ENCODE peak calls at places on chromosome 17, in seven cellular contexts. One of them, this sample, is unnamed.

GRCh38 chr17:34161600-34161999 is 93.5 kb upstream of the CCL2 start:
- DNase-seq in HCT116: no peak
- DNase-seq in GM12878: no peak
- DNase-seq in H1: no peak
- DNase-seq in SK-N-SH: no peak
- DNase-seq in HepG2: no peak
- DNase-seq in K562: no peak
- DNase-seq in this sample: no peak

GRCh38 chr17:41140360-41141132 is at the start of gene KRTAP4-6:
- DNase-seq in HCT116: no peak
- DNase-seq in GM12878: no peak
- DNase-seq in H1: no peak
- DNase-seq in SK-N-SH: no peak
- DNase-seq in HepG2: peak
- DNase-seq in K562: no peak
- DNase-seq in this sample: no peak

GRCh38 chr17:57226793-57227192 is 29.5 kb upstream of the MSI2 start:
- DNase-seq in HCT116: no peak
- DNase-seq in GM12878: no peak
- DNase-seq in H1: no peak
- DNase-seq in SK-N-SH: no peak
- DNase-seq in HepG2: no peak
- DNase-seq in K562: no peak
- DNase-seq in this sample: no peak

GRCh38 chr17:41687828-41688640 is 651 bp upstream of the EIF1 start:
- DNase-seq in HCT116: no peak
- DNase-seq in GM12878: no peak
- DNase-seq in H1: no peak
- DNase-seq in SK-N-SH: peak
- DNase-seq in HepG2: peak
- DNase-seq in K562: peak
- DNase-seq in this sample: no peak

GRCh38 chr17:64662774-64663367 is 764 bp upstream of the SMURF2 start:
- DNase-seq in HCT116: peak
- DNase-seq in GM12878: no peak
- DNase-seq in H1: peak
- DNase-seq in SK-N-SH: no peak
- DNase-seq in HepG2: no peak
- DNase-seq in K562: no peak
- DNase-seq in this sample: no peak

GRCh38 chr17:42062673-42063072 is 12.3 kb upstream of the C17orf113 start:
- DNase-seq in HCT116: no peak
- DNase-seq in GM12878: no peak
- DNase-seq in H1: no peak
- DNase-seq in SK-N-SH: no peak
- DNase-seq in HepG2: no peak
- DNase-seq in K562: no peak
- DNase-seq in this sample: no peak

GRCh38 chr17:60134396-60135159 is 15.2 kb upstream of the CA4 start:
- DNase-seq in HCT116: no peak
- DNase-seq in GM12878: no peak
- DNase-seq in H1: no peak
- DNase-seq in SK-N-SH: peak
- DNase-seq in HepG2: no peak
- DNase-seq in K562: peak
- DNase-seq in this sample: no peak

GRCh38 chr17:58605470-58605869 is 86.4 kb downstream of the TEX14 start:
- DNase-seq in HCT116: no peak
- DNase-seq in GM12878: no peak
- DNase-seq in H1: no peak
- DNase-seq in SK-N-SH: no peak
- DNase-seq in HepG2: no peak
- DNase-seq in K562: no peak
- DNase-seq in this sample: no peak

GRCh38 chr17:55171634-55172328 is 93.0 kb upstream of the HLF start:
- DNase-seq in HCT116: no peak
- DNase-seq in GM12878: no peak
- DNase-seq in H1: no peak
- DNase-seq in SK-N-SH: no peak
- DNase-seq in HepG2: no peak
- DNase-seq in K562: no peak
- DNase-seq in this sample: no peak

GRCh38 chr17:69779378-69780214 is 295.4 kb upstream of the KCNJ16 start:
- DNase-seq in HCT116: no peak
- DNase-seq in GM12878: no peak
- DNase-seq in H1: no peak
- DNase-seq in SK-N-SH: no peak
- DNase-seq in HepG2: no peak
- DNase-seq in K562: no peak
- DNase-seq in this sample: peak

DNA sequence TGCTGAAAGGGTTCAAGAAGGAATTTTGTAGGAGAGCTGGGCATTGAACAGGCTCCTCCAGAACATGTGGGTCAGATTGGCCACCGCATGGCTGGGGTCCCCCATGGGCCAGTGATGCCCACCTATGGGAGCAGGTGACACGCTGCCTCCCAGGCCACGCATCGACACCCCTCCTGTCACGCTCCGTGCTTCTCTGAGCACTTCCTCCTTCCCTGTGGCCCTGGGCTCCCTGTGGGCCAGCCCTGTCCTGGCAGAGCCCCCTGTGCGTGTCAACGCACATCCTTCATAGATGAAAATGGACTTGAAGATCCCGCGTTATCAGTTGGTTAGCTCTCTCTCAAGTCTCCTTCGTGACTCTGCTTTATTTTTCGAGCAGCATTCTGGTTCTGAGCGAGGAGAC is 160.3 kb downstream of the RPTOR start:
- DNase-seq in HCT116: no peak
- DNase-seq in GM12878: no peak
- DNase-seq in H1: no peak
- DNase-seq in SK-N-SH: no peak
- DNase-seq in HepG2: no peak
- DNase-seq in K562: no peak
- DNase-seq in this sample: no peak
- TF ChIP-seq RAD21 in HCT116: no peak
- TF ChIP-seq RAD21 in GM12878: no peak
- TF ChIP-seq RAD21 in H1: no peak
- TF ChIP-seq RAD21 in SK-N-SH: no peak
- TF ChIP-seq RAD21 in HepG2: no peak
- TF ChIP-seq RAD21 in K562: no peak
- TF ChIP-seq RAD21 in this sample: no peak

DNA sequence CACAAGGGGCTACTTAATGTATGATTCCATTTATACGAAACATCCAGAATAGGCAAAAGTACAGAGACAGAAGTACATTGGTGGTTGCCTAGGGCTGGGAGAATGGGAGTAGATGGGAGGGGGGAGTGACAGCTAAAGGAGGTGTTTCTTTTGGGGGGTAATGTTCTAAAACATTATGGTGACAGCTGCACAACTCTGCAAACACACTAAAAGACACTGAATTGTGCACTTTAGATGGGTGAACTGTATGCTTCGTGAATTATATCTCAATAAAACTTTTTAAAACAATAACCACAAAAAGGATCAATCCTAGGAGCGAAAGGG is 661 bp downstream of the LYRM9 start:
- DNase-seq in HCT116: no peak
- DNase-seq in GM12878: no peak
- DNase-seq in H1: no peak
- DNase-seq in SK-N-SH: no peak
- DNase-seq in HepG2: no peak
- DNase-seq in K562: peak
- DNase-seq in this sample: no peak
- TF ChIP-seq MAX in HCT116: no peak
- TF ChIP-seq MAX in GM12878: no peak
- TF ChIP-seq MAX in H1: no peak
- TF ChIP-seq MAX in SK-N-SH: no peak
- TF ChIP-seq MAX in HepG2: no peak
- TF ChIP-seq MAX in K562: no peak
- TF ChIP-seq MAX in this sample: no peak

GRCh38 chr17:77391668-77392375 is 251.1 kb downstream of the SEC14L1 start:
- DNase-seq in HCT116: no peak
- DNase-seq in GM12878: no peak
- DNase-seq in H1: peak
- DNase-seq in SK-N-SH: no peak
- DNase-seq in HepG2: no peak
- DNase-seq in K562: peak
- DNase-seq in this sample: peak
- TF ChIP-seq RAD21 in HCT116: no peak
- TF ChIP-seq RAD21 in GM12878: no peak
- TF ChIP-seq RAD21 in H1: no peak
- TF ChIP-seq RAD21 in SK-N-SH: no peak
- TF ChIP-seq RAD21 in HepG2: no peak
- TF ChIP-seq RAD21 in K562: no peak
- TF ChIP-seq RAD21 in this sample: no peak

GRCh38 chr17:78645421-78646295 is 68.5 kb upstream of the DNAH17 start:
- DNase-seq in HCT116: no peak
- DNase-seq in GM12878: peak
- DNase-seq in H1: no peak
- DNase-seq in SK-N-SH: peak
- DNase-seq in HepG2: no peak
- DNase-seq in K562: peak
- DNase-seq in this sample: peak

GRCh38 chr17:78643326-78643725 is 66.1 kb upstream of the DNAH17 start:
- DNase-seq in HCT116: no peak
- DNase-seq in GM12878: no peak
- DNase-seq in H1: no peak
- DNase-seq in SK-N-SH: no peak
- DNase-seq in HepG2: no peak
- DNase-seq in K562: no peak
- DNase-seq in this sample: no peak

GRCh38 chr17:78644971-78645370 is 67.8 kb upstream of the DNAH17 start:
- DNase-seq in HCT116: no peak
- DNase-seq in GM12878: no peak
- DNase-seq in H1: no peak
- DNase-seq in SK-N-SH: peak
- DNase-seq in HepG2: no peak
- DNase-seq in K562: no peak
- DNase-seq in this sample: no peak

GRCh38 chr17:78642707-78643106 is 65.5 kb upstream of the DNAH17 start:
- DNase-seq in HCT116: no peak
- DNase-seq in GM12878: no peak
- DNase-seq in H1: no peak
- DNase-seq in SK-N-SH: no peak
- DNase-seq in HepG2: no peak
- DNase-seq in K562: no peak
- DNase-seq in this sample: no peak

GRCh38 chr17:78644259-78644658 is 67.1 kb upstream of the DNAH17 start:
- DNase-seq in HCT116: no peak
- DNase-seq in GM12878: no peak
- DNase-seq in H1: no peak
- DNase-seq in SK-N-SH: no peak
- DNase-seq in HepG2: no peak
- DNase-seq in K562: no peak
- DNase-seq in this sample: no peak
- TF ChIP-seq MAX in HCT116: no peak
- TF ChIP-seq MAX in GM12878: no peak
- TF ChIP-seq MAX in H1: no peak
- TF ChIP-seq MAX in SK-N-SH: no peak
- TF ChIP-seq MAX in HepG2: no peak
- TF ChIP-seq MAX in K562: no peak
- TF ChIP-seq MAX in this sample: no peak

GRCh38 chr17:28807925-28808641 is 34.5 kb downstream of the FAM222B start:
- DNase-seq in HCT116: peak
- DNase-seq in GM12878: no peak
- DNase-seq in H1: no peak
- DNase-seq in SK-N-SH: no peak
- DNase-seq in HepG2: peak
- DNase-seq in K562: no peak
- DNase-seq in this sample: peak
- TF ChIP-seq RAD21 in HCT116: peak
- TF ChIP-seq RAD21 in GM12878: no peak
- TF ChIP-seq RAD21 in H1: no peak
- TF ChIP-seq RAD21 in SK-N-SH: no peak
- TF ChIP-seq RAD21 in HepG2: no peak
- TF ChIP-seq RAD21 in K562: no peak
- TF ChIP-seq RAD21 in this sample: no peak

GRCh38 chr17:48554412-48555090 is 9.6 kb upstream of the HOXB2 start:
- DNase-seq in HCT116: no peak
- DNase-seq in GM12878: no peak
- DNase-seq in H1: no peak
- DNase-seq in SK-N-SH: no peak
- DNase-seq in HepG2: no peak
- DNase-seq in K562: no peak
- DNase-seq in this sample: peak
- TF ChIP-seq MAX in HCT116: no peak
- TF ChIP-seq MAX in GM12878: no peak
- TF ChIP-seq MAX in H1: no peak
- TF ChIP-seq MAX in SK-N-SH: no peak
- TF ChIP-seq MAX in HepG2: no peak
- TF ChIP-seq MAX in K562: no peak
- TF ChIP-seq MAX in this sample: no peak

GRCh38 chr17:29563816-29564215 is 3.0 kb downstream of the ABHD15 start:
- DNase-seq in HCT116: no peak
- DNase-seq in GM12878: no peak
- DNase-seq in H1: no peak
- DNase-seq in SK-N-SH: no peak
- DNase-seq in HepG2: no peak
- DNase-seq in K562: no peak
- DNase-seq in this sample: no peak

GRCh38 chr17:29559640-29560039 is 7.2 kb downstream of the ABHD15 start:
- DNase-seq in HCT116: no peak
- DNase-seq in GM12878: no peak
- DNase-seq in H1: no peak
- DNase-seq in SK-N-SH: no peak
- DNase-seq in HepG2: no peak
- DNase-seq in K562: no peak
- DNase-seq in this sample: no peak

GRCh38 chr17:29562615-29563014 is 4.2 kb downstream of the ABHD15 start:
- DNase-seq in HCT116: no peak
- DNase-seq in GM12878: no peak
- DNase-seq in H1: no peak
- DNase-seq in SK-N-SH: no peak
- DNase-seq in HepG2: no peak
- DNase-seq in K562: no peak
- DNase-seq in this sample: no peak

GRCh38 chr17:29560306-29560705 is 6.5 kb downstream of the ABHD15 start:
- DNase-seq in HCT116: no peak
- DNase-seq in GM12878: no peak
- DNase-seq in H1: no peak
- DNase-seq in SK-N-SH: peak
- DNase-seq in HepG2: no peak
- DNase-seq in K562: no peak
- DNase-seq in this sample: no peak

GRCh38 chr17:29561541-29562517 is 5.0 kb downstream of the ABHD15 start:
- DNase-seq in HCT116: no peak
- DNase-seq in GM12878: no peak
- DNase-seq in H1: no peak
- DNase-seq in SK-N-SH: no peak
- DNase-seq in HepG2: no peak
- DNase-seq in K562: no peak
- DNase-seq in this sample: no peak
- TF ChIP-seq RAD21 in HCT116: no peak
- TF ChIP-seq RAD21 in GM12878: no peak
- TF ChIP-seq RAD21 in H1: no peak
- TF ChIP-seq RAD21 in SK-N-SH: no peak
- TF ChIP-seq RAD21 in HepG2: no peak
- TF ChIP-seq RAD21 in K562: no peak
- TF ChIP-seq RAD21 in this sample: no peak

GRCh38 chr17:15157051-15157450 is 108.1 kb downstream of the PMP22 start:
- DNase-seq in HCT116: no peak
- DNase-seq in GM12878: no peak
- DNase-seq in H1: no peak
- DNase-seq in SK-N-SH: no peak
- DNase-seq in HepG2: no peak
- DNase-seq in K562: no peak
- DNase-seq in this sample: no peak
- TF ChIP-seq MAX in HCT116: no peak
- TF ChIP-seq MAX in GM12878: no peak
- TF ChIP-seq MAX in H1: no peak
- TF ChIP-seq MAX in SK-N-SH: no peak
- TF ChIP-seq MAX in HepG2: no peak
- TF ChIP-seq MAX in K562: no peak
- TF ChIP-seq MAX in this sample: no peak

GRCh38 chr17:73901661-73902415 is 257.6 kb upstream of the SDK2 start:
- DNase-seq in HCT116: no peak
- DNase-seq in GM12878: no peak
- DNase-seq in H1: no peak
- DNase-seq in SK-N-SH: no peak
- DNase-seq in HepG2: no peak
- DNase-seq in K562: no peak
- DNase-seq in this sample: no peak
- TF ChIP-seq RAD21 in HCT116: no peak
- TF ChIP-seq RAD21 in GM12878: no peak
- TF ChIP-seq RAD21 in H1: no peak
- TF ChIP-seq RAD21 in SK-N-SH: no peak
- TF ChIP-seq RAD21 in HepG2: no peak
- TF ChIP-seq RAD21 in K562: no peak
- TF ChIP-seq RAD21 in this sample: no peak

This sample was measured in A549.